ENCODE peak calls at places on chromosomes 2 and 18, in ten cellular contexts. S is thoracic aorta; C is A549; L is ovary; T is psoas muscle; O is pancreas; M is cardiac muscle cell; Z is aorta; A is right cardiac atrium; H is CD8-positive, alpha-beta T cell. U is an unnamed sample.
A peak's percentile ranks its signal among the peaks of the same experiment; 100 is the strongest.

GRCh38 chr2:191264647-191265079 is 19.5 kb downstream of the MYO1B start:
- DNase-seq in S (no peak), C (no peak), L (no peak), T (no peak), O (no peak), M (peak; percentile 75), Z (peak; percentile 67), A (no peak), H (no peak), U (no peak)

GRCh38 chr2:167719410-167719809 is 528.0 kb downstream of the STK39 start:
- DNase-seq in S (no peak), C (no peak), L (no peak), T (no peak), O (no peak), M (no peak), Z (no peak), A (no peak), H (no peak), U (no peak)

GRCh38 chr2:15241929-15242328 is 319.2 kb downstream of the NBAS start:
- DNase-seq in S (no peak), C (no peak), L (no peak), T (no peak), O (no peak), M (no peak), Z (no peak), A (no peak), H (no peak), U (no peak)

GRCh38 chr2:200585730-200586643 is at the start of gene AOX1:
- DNase-seq in S (no peak), C (no peak), L (peak; percentile 82), T (peak; percentile 81), O (peak; percentile 87), M (peak; percentile 72), Z (peak; percentile 62), A (peak; percentile 79), H (peak; percentile 27), U (peak; percentile 88)

GRCh38 chr2:240647503-240648154 is 22.3 kb downstream of the GPR35 start:
- DNase-seq in S (no peak), C (no peak), L (no peak), T (no peak), O (no peak), M (no peak), Z (peak; percentile 39), A (peak; percentile 16), H (no peak), U (no peak)

GRCh38 chr2:1367584-1367983 is 45.7 kb upstream of the TPO start:
- DNase-seq in S (no peak), C (no peak), L (no peak), T (no peak), O (no peak), M (no peak), Z (no peak), A (no peak), H (no peak), U (no peak)

GRCh38 chr18:63237911-63238710 is 81.5 kb downstream of the BCL2 start:
- DNase-seq in S (no peak), C (peak; percentile 56), L (no peak), T (peak; percentile 24), O (no peak), M (peak; percentile 95), Z (peak; percentile 70), A (no peak), H (no peak), U (peak; percentile 30)

GRCh38 chr2:140526575-140526974 is 1604.2 kb downstream of the LRP1B start:
- DNase-seq in S (no peak), C (peak; percentile 14), L (no peak), T (no peak), O (no peak), M (peak; percentile 53), Z (no peak), A (no peak), H (no peak), U (no peak)

GRCh38 chr2:120079647-120080046 is 66.8 kb downstream of the EPB41L5 start:
- DNase-seq in S (no peak), C (no peak), L (no peak), T (no peak), O (no peak), M (no peak), Z (no peak), A (no peak), H (no peak), U (no peak)

GRCh38 chr18:6414118-6414722 is 491 bp downstream of the L3MBTL4 start:
- DNase-seq in S (no peak), C (no peak), L (peak; percentile 81), T (peak; percentile 69), O (peak; percentile 88), M (peak; percentile 23), Z (peak; percentile 69), A (peak; percentile 88), H (no peak), U (peak; percentile 78)

GRCh38 chr2:111209045-111209514 is 88.4 kb downstream of the BCL2L11 start:
- DNase-seq in S (no peak), C (no peak), L (no peak), T (no peak), O (no peak), M (peak; percentile 43), Z (no peak), A (no peak), H (no peak), U (no peak)

GRCh38 chr2:173407176-173407575 is 52.5 kb downstream of the CDCA7 start:
- DNase-seq in S (no peak), C (no peak), L (no peak), T (no peak), O (no peak), M (no peak), Z (no peak), A (no peak), H (no peak), U (no peak)

GRCh38 chr2:217932661-217933325 is 70.0 kb downstream of the TNS1 start:
- DNase-seq in S (no peak), C (no peak), L (no peak), T (peak; percentile 33), O (no peak), M (peak; percentile 53), Z (peak; percentile 66), A (peak; percentile 80), H (no peak), U (peak; percentile 61)

DNA sequence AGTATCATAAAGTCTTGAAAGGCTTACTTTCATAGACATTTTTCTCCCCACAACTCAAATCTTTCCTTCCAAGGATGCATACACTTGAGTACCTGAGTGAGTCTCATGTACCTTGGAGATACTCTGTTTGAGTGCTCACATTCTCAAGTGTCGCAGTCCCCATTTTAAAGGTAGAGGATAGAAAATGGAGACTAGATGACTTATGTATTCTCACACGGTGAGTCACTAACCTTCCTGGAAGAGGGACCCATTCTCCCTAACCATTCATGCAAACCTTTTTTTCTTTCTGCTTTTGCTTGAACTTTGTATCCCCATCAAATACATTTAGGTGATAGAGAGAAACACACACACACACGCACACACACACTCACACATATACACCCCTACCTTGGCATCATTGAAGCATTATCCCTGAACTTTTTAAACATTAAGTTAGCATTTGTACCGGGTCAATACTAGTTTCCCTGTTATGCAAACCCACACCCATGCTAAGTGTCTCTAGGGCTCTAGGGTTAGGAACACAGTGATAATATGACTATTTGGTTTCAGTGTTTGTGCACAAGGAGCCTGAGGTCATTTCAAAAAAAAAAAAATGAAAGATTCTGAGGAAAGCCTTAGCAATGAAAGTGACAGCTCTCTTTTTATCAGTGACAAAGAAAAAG is 236.2 kb downstream of the IKZF2 start:
- DNase-seq in S (no peak), C (no peak), L (no peak), T (no peak), O (no peak), M (no peak), Z (no peak), A (no peak), H (no peak), U (no peak)
- H3K4me1 ChIP-seq in S (peaks cover 6% of the 10 kb centered on the region), C (peaks cover 33% of the 10 kb centered on the region), L (no peaks in the 10 kb centered on the region), T (no peaks in the 10 kb centered on the region), O (peaks cover 5% of the 10 kb centered on the region), M (no peaks in the 10 kb centered on the region), Z (no peaks in the 10 kb centered on the region), A (peaks cover 2% of the 10 kb centered on the region), H (no peaks in the 10 kb centered on the region), U (no peaks in the 10 kb centered on the region)

GRCh38 chr2:37203708-37204107 is 7.4 kb downstream of the CEBPZOS start:
- DNase-seq in S (no peak), C (no peak), L (no peak), T (no peak), O (no peak), M (no peak), Z (no peak), A (no peak), H (no peak), U (no peak)
- H3K4me3 ChIP-seq in S (no peak overlapping the region), C (no peak overlapping the region), L (no peak overlapping the region), T (no peak overlapping the region), O (no peak overlapping the region), M (no peak overlapping the region), Z (no peak overlapping the region), A (no peak overlapping the region), H (no peak overlapping the region), U (no peak overlapping the region)

GRCh38 chr2:102241616-102242260 is 54.9 kb downstream of the IL1RL2 start:
- DNase-seq in S (no peak), C (no peak), L (no peak), T (no peak), O (no peak), M (peak; percentile 50), Z (no peak), A (no peak), H (no peak), U (no peak)
- H3K27ac ChIP-seq in S (no peak overlapping the region), C (no peak overlapping the region), L (no peak overlapping the region), T (no peak overlapping the region), O (no peak overlapping the region), M (no peak overlapping the region), Z (no peak overlapping the region), A (no peak overlapping the region), H (no peak overlapping the region), U (no peak overlapping the region)

GRCh38 chr2:239271471-239272255 is 129.2 kb downstream of the HDAC4 start:
- DNase-seq in S (no peak), C (no peak), L (no peak), T (no peak), O (no peak), M (no peak), Z (no peak), A (no peak), H (no peak), U (no peak)

GRCh38 chr2:239274391-239275001 is 126.3 kb downstream of the HDAC4 start:
- DNase-seq in S (no peak), C (peak; percentile 86), L (no peak), T (peak; percentile 79), O (no peak), M (peak; percentile 58), Z (no peak), A (peak; percentile 77), H (no peak), U (peak; percentile 76)

GRCh38 chr2:239275037-239275685 is 125.7 kb downstream of the HDAC4 start:
- DNase-seq in S (peak; percentile 64), C (peak; percentile 97), L (peak; percentile 57), T (peak; percentile 89), O (peak; percentile 63), M (peak; percentile 95), Z (peak; percentile 90), A (peak; percentile 91), H (peak; percentile 87), U (peak; percentile 84)

GRCh38 chr2:239273280-239274234 is 127.3 kb downstream of the HDAC4 start:
- DNase-seq in S (no peak), C (no peak), L (no peak), T (peak; percentile 30), O (no peak), M (no peak), Z (peak; percentile 62), A (no peak), H (no peak), U (peak; percentile 25)

DNA sequence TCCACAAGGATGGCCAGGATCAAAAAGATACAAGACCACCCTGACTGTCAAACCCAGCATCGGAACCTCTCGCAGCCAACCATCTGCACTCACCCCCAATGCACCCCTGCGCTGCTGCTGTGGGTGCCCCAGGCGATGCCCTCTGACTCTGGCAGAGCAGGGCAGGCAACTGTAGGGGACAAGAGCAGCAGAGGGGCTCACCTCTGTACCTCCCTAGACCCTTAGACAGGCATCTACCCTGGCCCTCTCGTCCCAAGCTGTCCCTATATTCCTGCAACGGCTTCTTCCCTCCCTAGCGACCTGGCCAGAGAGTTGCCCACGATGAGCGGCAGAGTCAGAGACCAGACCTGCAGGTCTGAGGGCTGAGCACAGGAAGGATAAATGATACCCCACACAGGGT is 128.2 kb downstream of the HDAC4 start:
- DNase-seq in S (no peak), C (no peak), L (no peak), T (no peak), O (no peak), M (no peak), Z (no peak), A (no peak), H (no peak), U (no peak)
- H3K4me1 ChIP-seq in S (peaks cover 21% of the 10 kb centered on the region), C (peaks cover 78% of the 10 kb centered on the region), L (peaks cover 21% of the 10 kb centered on the region), T (peaks cover 96% of the 10 kb centered on the region), O (peaks cover 10% of the 10 kb centered on the region), M (peaks cover 16% of the 10 kb centered on the region), Z (no peaks in the 10 kb centered on the region), A (peaks cover 21% of the 10 kb centered on the region), H (peaks cover 59% of the 10 kb centered on the region), U (peaks cover 47% of the 10 kb centered on the region)

U was measured in adrenal gland.